ENCODE peak calls at places on chromosomes 6 and 20, in nine cellular contexts. H, O, T, B, Z, A, I, X and G are unnamed samples.

GRCh38 chr6:88238901-88239300 is 72.8 kb upstream of the CNR1 start:
- DNase-seq in H (no peak), O (no peak), T (no peak), B (no peak), Z (no peak), A (no peak), I (no peak), X (no peak), G (no peak)

GRCh38 chr6:135774006-135774405 is 77.5 kb upstream of the PDE7B start:
- DNase-seq in H (no peak), O (no peak), T (no peak), B (no peak), Z (no peak), A (no peak), I (no peak), X (no peak), G (no peak)

GRCh38 chr6:15148356-15149058 is 97.4 kb upstream of the JARID2 start:
- DNase-seq in H (peak), O (no peak), T (peak), B (peak), Z (no peak), A (peak), I (peak), X (peak), G (no peak)

GRCh38 chr20:34069341-34070078 is 42.5 kb downstream of the EIF2S2 start:
- DNase-seq in H (peak), O (peak), T (peak), B (peak), Z (no peak), A (no peak), I (peak), X (peak), G (peak)

GRCh38 chr6:144899161-144899560 is 614.0 kb downstream of the UTRN start:
- DNase-seq in H (peak), O (no peak), T (no peak), B (no peak), Z (no peak), A (no peak), I (no peak), X (no peak), G (no peak)

GRCh38 chr6:100078509-100078908 is 84.5 kb upstream of the MCHR2 start:
- DNase-seq in H (no peak), O (peak), T (no peak), B (peak), Z (no peak), A (no peak), I (peak), X (no peak), G (no peak)

GRCh38 chr6:4381379-4381778 is 246.0 kb upstream of the ECI2 start:
- DNase-seq in H (no peak), O (no peak), T (no peak), B (no peak), Z (no peak), A (no peak), I (peak), X (no peak), G (no peak)

GRCh38 chr6:26183581-26184408 is 96.6 kb downstream of the HFE start:
- DNase-seq in H (peak), O (peak), T (peak), B (peak), Z (peak), A (peak), I (peak), X (no peak), G (no peak)

GRCh38 chr20:20364747-20365558 is 3.0 kb upstream of the INSM1 start:
- DNase-seq in H (no peak), O (no peak), T (no peak), B (peak), Z (no peak), A (peak), I (no peak), X (no peak), G (no peak)

GRCh38 chr20:40532103-40532502 is 156.9 kb downstream of the MAFB start:
- DNase-seq in H (no peak), O (peak), T (no peak), B (peak), Z (no peak), A (no peak), I (peak), X (no peak), G (peak)

GRCh38 chr6:106626485-106626884 is 2.8 kb downstream of the RTN4IP1 start:
- DNase-seq in H (no peak), O (no peak), T (no peak), B (no peak), Z (no peak), A (no peak), I (no peak), X (no peak), G (no peak)

GRCh38 chr6:145815351-145815772 is 767 bp upstream of the FBXO30 start:
- DNase-seq in H (no peak), O (no peak), T (no peak), B (peak), Z (no peak), A (no peak), I (no peak), X (peak), G (peak)

GRCh38 chr6:144314003-144314485 is 28.9 kb downstream of the UTRN start:
- DNase-seq in H (no peak), O (no peak), T (peak), B (no peak), Z (no peak), A (peak), I (no peak), X (no peak), G (no peak)

GRCh38 chr20:18750735-18751134 is 62.8 kb upstream of the SCP2D1 start:
- DNase-seq in H (no peak), O (no peak), T (no peak), B (no peak), Z (no peak), A (no peak), I (no peak), X (no peak), G (no peak)

GRCh38 chr6:134954272-134954990 is 4.5 kb upstream of the ALDH8A1 start:
- DNase-seq in H (no peak), O (no peak), T (no peak), B (no peak), Z (no peak), A (no peak), I (no peak), X (no peak), G (no peak)

GRCh38 chr6:45421700-45422540 is 44.2 kb upstream of the SUPT3H start:
- DNase-seq in H (no peak), O (peak), T (no peak), B (peak), Z (peak), A (peak), I (peak), X (no peak), G (peak)

GRCh38 chr20:4193053-4193452 is 177.7 kb upstream of the RNF24 start:
- DNase-seq in H (no peak), O (no peak), T (no peak), B (no peak), Z (no peak), A (no peak), I (peak), X (peak), G (no peak)

GRCh38 chr6:1382883-1383728 is 6.3 kb upstream of the FOXF2 start:
- DNase-seq in H (no peak), O (peak), T (no peak), B (peak), Z (no peak), A (no peak), I (no peak), X (no peak), G (no peak)

GRCh38 chr6:134870677-134871498 is 79.0 kb downstream of the ALDH8A1 start:
- DNase-seq in H (no peak), O (no peak), T (no peak), B (no peak), Z (no peak), A (no peak), I (peak), X (no peak), G (no peak)

GRCh38 chr6:51908243-51908642 is 179.2 kb downstream of the PKHD1 start:
- DNase-seq in H (no peak), O (no peak), T (no peak), B (peak), Z (no peak), A (no peak), I (no peak), X (no peak), G (no peak)

GRCh38 chr6:99092009-99092408 is 144.3 kb upstream of the FBXL4 start:
- DNase-seq in H (no peak), O (no peak), T (no peak), B (no peak), Z (no peak), A (no peak), I (no peak), X (no peak), G (no peak)

GRCh38 chr6:39344821-39345280 is 22.3 kb upstream of the KCNK16 start:
- DNase-seq in H (no peak), O (no peak), T (no peak), B (peak), Z (no peak), A (peak), I (no peak), X (no peak), G (no peak)

GRCh38 chr6:75275067-75275466 is 9.5 kb downstream of the TMEM30A start:
- DNase-seq in H (peak), O (no peak), T (peak), B (no peak), Z (no peak), A (no peak), I (peak), X (peak), G (no peak)

GRCh38 chr6:24640166-24640565 is 5.8 kb downstream of the KIAA0319 start:
- DNase-seq in H (no peak), O (no peak), T (no peak), B (no peak), Z (no peak), A (no peak), I (no peak), X (no peak), G (no peak)

GRCh38 chr6:87282743-87283142 is 39.6 kb upstream of the SMIM8 start:
- DNase-seq in H (no peak), O (no peak), T (no peak), B (no peak), Z (no peak), A (no peak), I (peak), X (peak), G (no peak)

GRCh38 chr20:62838511-62838910 is 21.7 kb downstream of the COL9A3 start:
- DNase-seq in H (no peak), O (no peak), T (no peak), B (no peak), Z (peak), A (peak), I (no peak), X (no peak), G (no peak)
- TF ChIP-seq CTCF in H (no peak), O (no peak), T (no peak), B (no peak), Z (no peak), A (no peak), I (no peak), X (no peak), G (no peak)

GRCh38 chr6:149436647-149437046 is 36.6 kb downstream of the SUMO4 start:
- DNase-seq in H (no peak), O (no peak), T (no peak), B (no peak), Z (no peak), A (peak), I (no peak), X (no peak), G (no peak)

GRCh38 chr6:149435919-149436586 is 36.0 kb downstream of the SUMO4 start:
- DNase-seq in H (no peak), O (no peak), T (no peak), B (no peak), Z (no peak), A (peak), I (no peak), X (no peak), G (peak)

GRCh38 chr6:149438855-149439254 is 38.8 kb downstream of the SUMO4 start:
- DNase-seq in H (no peak), O (no peak), T (no peak), B (no peak), Z (no peak), A (no peak), I (no peak), X (no peak), G (no peak)

GRCh38 chr6:149439626-149440025 is 39.6 kb downstream of the SUMO4 start:
- DNase-seq in H (no peak), O (no peak), T (no peak), B (no peak), Z (no peak), A (no peak), I (no peak), X (no peak), G (no peak)

DNA sequence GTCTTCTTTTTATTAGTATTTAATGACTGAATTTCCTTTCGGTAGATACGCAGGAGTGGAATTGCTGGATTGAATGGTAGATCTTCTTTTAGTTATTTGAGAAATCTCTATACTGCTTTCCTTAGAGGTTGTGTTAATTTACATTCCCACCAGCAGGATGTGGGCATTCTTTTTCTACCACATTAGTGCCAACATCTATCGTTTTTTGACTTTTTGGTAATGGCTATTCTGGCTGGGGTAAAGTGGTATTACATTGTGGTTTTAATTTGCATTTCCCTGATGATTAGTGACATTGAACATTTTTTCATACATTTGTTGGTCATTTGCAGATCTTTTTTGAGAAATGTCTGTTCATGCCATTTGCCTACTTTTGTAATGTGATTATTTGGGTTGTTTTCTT is 37.1 kb downstream of the SUMO4 start:
- DNase-seq in H (no peak), O (no peak), T (no peak), B (no peak), Z (no peak), A (no peak), I (no peak), X (no peak), G (no peak)
- TF ChIP-seq CTCF in H (no peak), O (no peak), T (no peak), B (no peak), Z (no peak), A (no peak), I (no peak), X (no peak), G (no peak)

GRCh38 chr20:53138454-53139291 is 166.5 kb downstream of the TSHZ2 start:
- DNase-seq in H (no peak), O (no peak), T (no peak), B (no peak), Z (no peak), A (no peak), I (no peak), X (no peak), G (no peak)

GRCh38 chr20:53142651-53143177 is 170.6 kb downstream of the TSHZ2 start:
- DNase-seq in H (no peak), O (no peak), T (no peak), B (no peak), Z (no peak), A (no peak), I (no peak), X (no peak), G (no peak)

GRCh38 chr20:53142225-53142624 is 170.1 kb downstream of the TSHZ2 start:
- DNase-seq in H (no peak), O (no peak), T (no peak), B (no peak), Z (no peak), A (no peak), I (no peak), X (peak), G (peak)

GRCh38 chr20:53146201-53146891 is 174.2 kb downstream of the TSHZ2 start:
- DNase-seq in H (no peak), O (no peak), T (no peak), B (no peak), Z (no peak), A (no peak), I (no peak), X (no peak), G (no peak)

GRCh38 chr20:53141651-53142050 is 169.5 kb downstream of the TSHZ2 start:
- DNase-seq in H (no peak), O (no peak), T (no peak), B (no peak), Z (no peak), A (no peak), I (no peak), X (no peak), G (no peak)
- TF ChIP-seq CTCF in H (no peak), O (no peak), T (no peak), B (no peak), Z (no peak), A (no peak), I (no peak), X (no peak), G (no peak)

GRCh38 chr6:34859951-34860350 is 27.9 kb downstream of the TAF11 start:
- DNase-seq in H (no peak), O (no peak), T (no peak), B (no peak), Z (no peak), A (no peak), I (no peak), X (no peak), G (no peak)

GRCh38 chr6:34855463-34855862 is 32.4 kb downstream of the TAF11 start:
- DNase-seq in H (no peak), O (no peak), T (no peak), B (peak), Z (no peak), A (no peak), I (no peak), X (no peak), G (no peak)

GRCh38 chr6:34864007-34864406 is 23.8 kb downstream of the TAF11 start:
- DNase-seq in H (no peak), O (no peak), T (no peak), B (no peak), Z (no peak), A (no peak), I (no peak), X (no peak), G (no peak)

DNA sequence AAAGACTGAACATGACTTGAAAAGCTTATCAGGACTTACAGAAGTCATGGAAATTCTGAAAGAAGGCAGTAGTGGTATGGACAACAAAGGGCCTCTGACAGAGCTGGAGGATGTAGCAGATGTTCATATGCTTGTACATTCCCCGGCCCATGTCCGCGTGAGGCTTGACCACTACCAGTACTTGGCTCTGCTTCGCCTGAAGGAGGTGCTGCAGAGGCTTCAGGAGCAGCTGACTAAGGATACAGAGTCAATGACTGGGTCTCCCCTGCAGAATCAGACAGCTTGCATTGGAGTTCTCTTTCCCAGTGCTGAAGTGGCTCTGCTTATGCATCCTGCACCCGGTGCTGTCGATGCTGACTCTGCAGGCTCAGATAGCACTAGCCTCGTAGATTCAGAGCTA is 29.2 kb downstream of the TAF11 start:
- DNase-seq in H (no peak), O (no peak), T (no peak), B (peak), Z (no peak), A (no peak), I (no peak), X (no peak), G (peak)
- TF ChIP-seq CTCF in H (peak), O (no peak), T (no peak), B (peak), Z (no peak), A (no peak), I (no peak), X (no peak), G (peak)

GRCh38 chr20:35339007-35339406 is 46.8 kb upstream of the FAM83C start:
- DNase-seq in H (peak), O (no peak), T (peak), B (no peak), Z (no peak), A (no peak), I (peak), X (peak), G (no peak)
- TF ChIP-seq CTCF in H (no peak), O (no peak), T (no peak), B (no peak), Z (no peak), A (no peak), I (no peak), X (no peak), G (no peak)